ENCODE peak calls at places on chromosome 11, in four cellular contexts. X, N, I and W are unnamed samples.

GRCh38 chr11:120385690-120386089 is 49.5 kb downstream of the ARHGEF12 start:
- DNase-seq in X (no peak), N (no peak), I (no peak), W (no peak)

GRCh38 chr11:95222817-95223216 is 8.2 kb downstream of the SESN3 start:
- DNase-seq in X (no peak), N (no peak), I (no peak), W (no peak)

GRCh38 chr11:107702109-107702660 is 9.7 kb downstream of the SLN start:
- DNase-seq in X (no peak), N (no peak), I (no peak), W (no peak)

GRCh38 chr11:32161293-32161692 is 70.4 kb downstream of the RCN1 start:
- DNase-seq in X (no peak), N (no peak), I (no peak), W (no peak)

GRCh38 chr11:67486481-67487195 is 3.8 kb downstream of the AIP start:
- DNase-seq in X (no peak), N (no peak), I (no peak), W (no peak)

GRCh38 chr11:98564881-98565280 is 455.9 kb upstream of the CNTN5 start:
- DNase-seq in X (no peak), N (no peak), I (no peak), W (no peak)

GRCh38 chr11:67027483-67027930 is 4.6 kb downstream of the SYT12 start:
- DNase-seq in X (no peak), N (peak; percentile 24), I (no peak), W (no peak)

GRCh38 chr11:78811622-78812021 is 237.0 kb upstream of the NARS2 start:
- DNase-seq in X (no peak), N (no peak), I (no peak), W (no peak)

GRCh38 chr11:112366777-112367176 is 106.1 kb upstream of the PLET1 start:
- DNase-seq in X (no peak), N (peak; percentile 5), I (no peak), W (no peak)

GRCh38 chr11:103484545-103484944 is 375.3 kb downstream of the DYNC2H1 start:
- DNase-seq in X (no peak), N (no peak), I (no peak), W (no peak)

GRCh38 chr11:80462211-80462610 is 1021.4 kb upstream of the TENM4 start:
- DNase-seq in X (no peak), N (peak; percentile 96), I (no peak), W (no peak)

GRCh38 chr11:1401656-1402221 is 12.0 kb downstream of the BRSK2 start:
- DNase-seq in X (peak; percentile 9), N (peak; percentile 49), I (peak; percentile 46), W (no peak)

GRCh38 chr11:69018924-69019323 is 5.9 kb upstream of the MRGPRF start:
- DNase-seq in X (no peak), N (no peak), I (no peak), W (no peak)

GRCh38 chr11:34633990-34634725 is 13.3 kb downstream of the EHF start:
- DNase-seq in X (no peak), N (peak; percentile 76), I (no peak), W (no peak)

GRCh38 chr11:66015094-66015881 is 3.5 kb downstream of the CST6 start:
- DNase-seq in X (no peak), N (no peak), I (no peak), W (no peak)

GRCh38 chr11:77140231-77140959 is 12.3 kb downstream of the MYO7A start:
- DNase-seq in X (peak; percentile 36), N (peak; percentile 27), I (no peak), W (no peak)

GRCh38 chr11:94271885-94272372 is 32.5 kb upstream of the IZUMO1R start:
- DNase-seq in X (no peak), N (peak; percentile 40), I (no peak), W (no peak)

GRCh38 chr11:33664829-33665228 is 35.8 kb downstream of the C11orf91 start:
- DNase-seq in X (no peak), N (no peak), I (no peak), W (no peak)

GRCh38 chr11:105968021-105968697 is 53.9 kb downstream of the MSANTD4 start:
- DNase-seq in X (peak; percentile 51), N (peak; percentile 75), I (no peak), W (no peak)

GRCh38 chr11:46352063-46352841 is 5.0 kb downstream of the DGKZ start:
- DNase-seq in X (no peak), N (peak; percentile 59), I (peak; percentile 76), W (peak; percentile 77)

GRCh38 chr11:10072142-10072541 is 221.9 kb downstream of the SBF2 start:
- DNase-seq in X (no peak), N (no peak), I (no peak), W (no peak)

GRCh38 chr11:62665630-62666258 is 632 bp downstream of the CSKMT start:
- DNase-seq in X (no peak), N (peak; percentile 34), I (peak; percentile 52), W (peak; percentile 50)

GRCh38 chr11:131422491-131422890 is 52.1 kb downstream of the NTM start:
- DNase-seq in X (no peak), N (peak; percentile 40), I (no peak), W (no peak)

GRCh38 chr11:15053201-15053685 is 20.1 kb upstream of the CALCB start:
- DNase-seq in X (no peak), N (peak; percentile 96), I (no peak), W (no peak)

GRCh38 chr11:118199135-118199534 is 22.7 kb upstream of the SCN2B start:
- DNase-seq in X (no peak), N (no peak), I (no peak), W (no peak)

GRCh38 chr11:66466225-66467033 is at the start of gene PELI3:
- DNase-seq in X (peak; percentile 52), N (peak; percentile 93), I (peak; percentile 99), W (peak; percentile 97)